ENCODE peak calls at places on chromosomes 11 and 22, in five cellular contexts. Z is heart right ventricle, F is aorta, X is stomach, J is cardiac muscle cell. S is an unnamed sample. For H3K4me1, the result is how much of the 10 kb centered on the place peaks cover.

GRCh38 chr11:11211888-11212287 is 141.2 kb downstream of the CSNK2A3 start:
- DNase-seq in X (no peak), Z (no peak), J (no peak), F (no peak), S (no peak)

GRCh38 chr11:35043933-35044332 is 95.0 kb upstream of the CD44 start:
- DNase-seq in F (no peak), X (no peak), J (no peak), Z (peak), S (no peak)

GRCh38 chr11:45925550-45925949 is 3.1 kb downstream of the LARGE2 start:
- DNase-seq in F (no peak), X (no peak), J (no peak), Z (no peak), S (no peak)

GRCh38 chr22:37387793-37388192 is 39.5 kb downstream of the ELFN2 start:
- DNase-seq in Z (no peak), X (no peak), J (no peak), F (no peak), S (no peak)

GRCh38 chr22:35319244-35319985 is 19.7 kb downstream of the TOM1 start:
- DNase-seq in Z (no peak), X (no peak), F (peak), J (no peak), S (no peak)

GRCh38 chr22:30036656-30037055 is 43.6 kb upstream of the HORMAD2 start:
- DNase-seq in J (no peak), X (no peak), F (no peak), Z (no peak), S (no peak)

GRCh38 chr11:77422690-77423089 is 51.2 kb downstream of the PAK1 start:
- DNase-seq in X (no peak), J (no peak), F (no peak), Z (no peak), S (no peak)

GRCh38 chr11:123166095-123166559 is 28.9 kb downstream of the CLMP start:
- DNase-seq in X (no peak), J (peak), F (no peak), Z (peak), S (peak)

GRCh38 chr11:20363500-20364411 is at the start of gene HTATIP2:
- DNase-seq in J (peak), X (peak), F (peak), Z (peak), S (peak)

GRCh38 chr11:91513734-91514133 is 710.9 kb upstream of the FAT3 start:
- DNase-seq in Z (no peak), J (no peak), X (no peak), F (no peak), S (no peak)

GRCh38 chr22:47092896-47093311 is 330.5 kb downstream of the TBC1D22A start:
- DNase-seq in J (peak), F (no peak), X (no peak), Z (no peak), S (no peak)

GRCh38 chr11:116927163-116927772 is 89.8 kb upstream of the APOA1 start:
- DNase-seq in Z (no peak), F (no peak), J (no peak), X (no peak), S (no peak)

GRCh38 chr11:78354741-78355705 is 62.6 kb downstream of the GAB2 start:
- DNase-seq in F (no peak), Z (no peak), J (peak), X (no peak), S (peak)

GRCh38 chr11:61413496-61413895 is 16.3 kb downstream of the CPSF7 start:
- DNase-seq in J (peak), X (no peak), Z (no peak), F (no peak), S (no peak)

GRCh38 chr11:13344818-13345217 is 67.2 kb downstream of the BMAL1 start:
- DNase-seq in X (no peak), F (no peak), J (no peak), Z (no peak), S (no peak)

GRCh38 chr11:12893787-12894672 is 115.1 kb upstream of the RASSF10 start:
- DNase-seq in Z (peak), J (peak), X (peak), F (peak), S (peak)

GRCh38 chr11:78022397-78023396 is at the start of gene KCTD14:
- DNase-seq in F (peak), Z (peak), X (peak), J (peak), S (peak)

GRCh38 chr11:115141715-115142114 is 362.5 kb downstream of the CADM1 start:
- DNase-seq in F (no peak), X (no peak), J (no peak), Z (no peak), S (no peak)

GRCh38 chr22:25666308-25666707 is 75.7 kb upstream of the MYO18B start:
- DNase-seq in Z (peak), F (peak), J (peak), X (no peak), S (peak)

GRCh38 chr22:35591696-35592417 is 25.3 kb downstream of the MB start:
- DNase-seq in X (no peak), J (no peak), F (peak), Z (no peak), S (no peak)

GRCh38 chr22:35540600-35541253 is at the start of gene RASD2:
- DNase-seq in Z (peak), X (no peak), J (peak), F (peak), S (no peak)

GRCh38 chr11:10319691-10320090 is 14.8 kb downstream of the ADM start:
- DNase-seq in X (no peak), Z (no peak), F (no peak), J (no peak), S (no peak)

GRCh38 chr11:9748361-9748970 is 84.6 kb downstream of the SWAP70 start:
- DNase-seq in X (peak), Z (peak), J (peak), F (peak), S (peak)

GRCh38 chr22:42648368-42649260 is 578 bp downstream of the CYB5R3 start:
- DNase-seq in F (peak), X (peak), Z (peak), J (peak), S (peak)

GRCh38 chr11:93396356-93396755 is 65.8 kb downstream of the DEUP1 start:
- DNase-seq in F (no peak), Z (no peak), J (no peak), X (no peak), S (no peak)

GRCh38 chr22:23182289-23183106 is 2.2 kb downstream of the BCR start:
- DNase-seq in F (no peak), X (no peak), Z (no peak), J (no peak), S (no peak)

GRCh38 chr22:26169312-26170111 is at the start of gene SEZ6L:
- DNase-seq in J (no peak), X (no peak), F (no peak), Z (peak), S (no peak)

GRCh38 chr22:17974703-17975372 is 49.5 kb downstream of the MICAL3 start:
- DNase-seq in Z (no peak), X (no peak), J (no peak), F (no peak), S (no peak)

GRCh38 chr11:19820100-19820499 is 107.5 kb downstream of the NAV2 start:
- DNase-seq in X (no peak), J (peak), F (no peak), Z (no peak), S (peak)

GRCh38 chr11:44725016-44725651 is 1.6 kb upstream of the TSPAN18 start:
- DNase-seq in X (no peak), J (no peak), Z (no peak), F (no peak), S (no peak)

GRCh38 chr11:92969293-92969633 is 188 bp upstream of the MTNR1B start:
- DNase-seq in F (no peak), Z (no peak), J (no peak), X (no peak), S (no peak)

GRCh38 chr11:44631831-44632230 is 66.4 kb downstream of the CD82 start:
- DNase-seq in J (no peak), Z (no peak), F (no peak), X (peak), S (peak)

GRCh38 chr11:39346043-39346442 is 2113.4 kb downstream of the LRRC4C start:
- DNase-seq in Z (no peak), J (no peak), X (no peak), F (no peak), S (no peak)

GRCh38 chr22:38412435-38413084 is 42.4 kb downstream of the KCNJ4 start:
- DNase-seq in F (no peak), X (no peak), Z (no peak), J (no peak), S (peak)

GRCh38 chr11:64319421-64319761 is 1.5 kb downstream of the PRDX5 start:
- DNase-seq in J (no peak), Z (no peak), X (no peak), F (no peak), S (no peak)

GRCh38 chr11:12657981-12658380 is 16.2 kb upstream of the TEAD1 start:
- DNase-seq in Z (no peak), J (no peak), F (no peak), X (no peak), S (no peak)

GRCh38 chr11:70908223-70908622 is 344.2 kb downstream of the SHANK2 start:
- DNase-seq in F (no peak), Z (no peak), X (no peak), J (no peak), S (no peak)

GRCh38 chr11:112016088-112016764 is 9.0 kb upstream of the DLAT start:
- DNase-seq in F (no peak), X (no peak), Z (no peak), J (peak), S (no peak)

GRCh38 chr11:128727320-128727719 is 33.4 kb downstream of the FLI1 start:
- DNase-seq in Z (no peak), J (no peak), X (no peak), F (no peak), S (no peak)

GRCh38 chr11:128727811-128728431 is 34.0 kb downstream of the FLI1 start:
- DNase-seq in F (no peak), J (no peak), Z (no peak), X (no peak), S (no peak)

GRCh38 chr11:128724891-128725611 is 31.2 kb downstream of the FLI1 start:
- DNase-seq in F (no peak), X (no peak), J (no peak), Z (no peak), S (no peak)

GRCh38 chr11:128726464-128727139 is 32.7 kb downstream of the FLI1 start:
- DNase-seq in X (no peak), J (no peak), Z (peak), F (peak), S (peak)

DNA sequence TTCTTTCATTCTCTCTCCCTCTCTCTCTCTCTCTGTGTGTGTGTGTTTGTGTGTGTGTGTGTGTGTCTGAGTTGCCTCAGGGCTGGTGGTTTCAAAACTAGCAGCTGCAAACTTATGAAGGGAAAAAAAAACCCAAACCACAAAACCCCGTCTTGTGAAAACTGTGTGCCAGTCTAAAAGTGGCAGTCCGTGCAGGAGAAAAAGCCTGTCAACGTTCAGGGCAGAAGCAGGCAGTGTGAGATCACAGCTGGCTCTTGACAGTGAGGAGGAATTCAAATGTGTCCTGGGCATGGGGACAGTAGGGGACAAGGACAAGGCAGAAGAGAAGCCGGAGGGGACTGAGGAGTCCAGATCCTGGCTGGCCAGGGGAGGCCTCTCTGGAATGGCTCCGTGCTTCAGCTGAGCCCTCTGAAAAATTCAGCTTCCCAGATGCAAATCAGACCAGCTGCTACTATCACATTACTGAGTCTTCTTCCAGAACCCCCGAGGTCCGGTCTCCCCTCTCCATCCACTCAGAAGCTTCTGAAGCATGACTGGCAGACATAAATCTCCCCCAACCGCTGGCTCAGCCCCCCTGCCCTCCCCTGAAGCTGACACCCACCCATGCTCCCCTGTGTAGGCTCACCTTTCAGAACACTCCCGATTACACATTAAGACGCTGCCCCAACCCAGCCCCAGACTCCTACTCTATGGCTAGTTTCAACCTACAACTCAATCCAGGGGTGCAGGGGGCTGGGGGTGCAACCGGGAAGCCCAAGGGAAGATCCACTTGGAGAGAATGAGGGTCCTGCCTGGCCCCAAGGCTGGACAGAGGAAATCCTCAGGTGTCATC is 32.0 kb downstream of the FLI1 start:
- DNase-seq in F (peak), X (no peak), J (peak), Z (peak), S (no peak)
- H3K4me1 ChIP-seq in F (under half), X (under half), J (under half), Z (half or more), S (under half)

GRCh38 chr22:20926243-20926642 is 9.0 kb downstream of the CRKL start:
- DNase-seq in X (no peak), J (no peak), F (no peak), Z (no peak), S (no peak)

GRCh38 chr22:20920881-20921203 is 3.6 kb downstream of the CRKL start:
- DNase-seq in F (no peak), Z (no peak), J (no peak), X (no peak), S (no peak)

GRCh38 chr22:20918663-20919220 is 1.5 kb downstream of the CRKL start:
- DNase-seq in Z (no peak), F (no peak), J (no peak), X (no peak), S (no peak)

GRCh38 chr22:20919718-20920117 is 2.5 kb downstream of the CRKL start:
- DNase-seq in Z (no peak), X (no peak), F (no peak), J (no peak), S (no peak)

GRCh38 chr22:20922141-20922751 is 5.0 kb downstream of the CRKL start:
- DNase-seq in Z (no peak), F (no peak), J (no peak), X (no peak), S (no peak)
- H3K4me3 ChIP-seq in Z (no peak), F (no peak), J (no peak), X (no peak), S (no peak)

GRCh38 chr11:119111361-119111925 is 4.3 kb downstream of the C2CD2L start:
- DNase-seq in X (no peak), J (no peak), Z (no peak), F (peak), S (no peak)
- H3K4me1 ChIP-seq in X (under half), J (under half), Z (under half), F (under half), S (under half)

GRCh38 chr11:125483592-125483991 is 12.5 kb downstream of the FEZ1 start:
- DNase-seq in J (no peak), X (no peak), F (no peak), Z (no peak), S (no peak)
- H3K4me3 ChIP-seq in J (no peak), X (no peak), F (no peak), Z (no peak), S (no peak)

GRCh38 chr11:68196219-68196618 is 16.9 kb downstream of the KMT5B start:
- DNase-seq in F (no peak), X (no peak), J (no peak), Z (no peak), S (no peak)

GRCh38 chr11:68202165-68202564 is 10.9 kb downstream of the KMT5B start:
- DNase-seq in J (no peak), F (no peak), Z (no peak), X (no peak), S (no peak)

GRCh38 chr11:68194675-68195294 is 18.3 kb downstream of the KMT5B start:
- DNase-seq in X (no peak), Z (no peak), F (no peak), J (no peak), S (no peak)

GRCh38 chr11:68200639-68201038 is 12.5 kb downstream of the KMT5B start:
- DNase-seq in X (no peak), Z (no peak), F (no peak), J (peak), S (no peak)

GRCh38 chr11:68199295-68199987 is 13.7 kb downstream of the KMT5B start:
- DNase-seq in J (no peak), F (no peak), Z (no peak), X (no peak), S (no peak)
- H3K4me1 ChIP-seq in J (under half), F (under half), Z (under half), X (under half), S (under half)

GRCh38 chr11:43576834-43577521 is 103.6 kb upstream of the HSD17B12 start:
- DNase-seq in X (peak), J (peak), F (peak), Z (peak), S (no peak)
- H3K4me3 ChIP-seq in X (no peak), J (peak), F (no peak), Z (peak), S (no peak)

GRCh38 chr11:131664246-131664645 is 293.8 kb downstream of the NTM start:
- DNase-seq in Z (no peak), F (no peak), J (no peak), X (no peak), S (no peak)
- H3K4me1 ChIP-seq in Z (under half), F (under half), J (under half), X (under half), S (under half)

GRCh38 chr11:73995247-73995646 is 12.6 kb upstream of the UCP2 start:
- DNase-seq in J (no peak), Z (no peak), F (no peak), X (no peak), S (no peak)

GRCh38 chr11:73996161-73996747 is 12.6 kb downstream of the UCP3 start:
- DNase-seq in Z (no peak), F (peak), J (no peak), X (no peak), S (no peak)

GRCh38 chr11:73997120-73997772 is 11.6 kb downstream of the UCP3 start:
- DNase-seq in Z (no peak), X (no peak), F (peak), J (no peak), S (no peak)

GRCh38 chr11:73998846-73999575 is 9.9 kb downstream of the UCP3 start:
- DNase-seq in X (no peak), F (no peak), Z (no peak), J (no peak), S (no peak)

DNA sequence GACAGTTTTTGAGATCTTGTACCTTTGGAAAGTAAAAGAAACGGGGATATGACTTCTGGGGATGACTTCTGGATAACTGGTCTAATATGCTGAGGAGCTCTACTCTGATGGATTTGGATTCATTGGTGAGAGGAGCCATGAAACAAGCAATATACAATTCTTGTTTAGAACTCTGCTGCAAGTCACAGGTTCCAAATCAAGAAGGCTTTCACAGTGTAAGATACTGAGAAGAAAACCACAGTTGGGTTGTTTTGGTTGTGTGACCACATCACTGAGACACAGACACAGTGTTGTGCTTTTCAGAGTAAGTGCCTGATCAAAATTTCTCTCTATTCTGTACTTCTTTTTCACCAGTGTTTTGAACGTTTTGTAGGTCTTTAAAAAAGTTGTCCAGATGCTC is 13.1 kb upstream of the UCP2 start:
- DNase-seq in F (no peak), J (no peak), X (no peak), Z (no peak), S (no peak)
- H3K4me3 ChIP-seq in F (no peak), J (no peak), X (no peak), Z (no peak), S (no peak)

DNA sequence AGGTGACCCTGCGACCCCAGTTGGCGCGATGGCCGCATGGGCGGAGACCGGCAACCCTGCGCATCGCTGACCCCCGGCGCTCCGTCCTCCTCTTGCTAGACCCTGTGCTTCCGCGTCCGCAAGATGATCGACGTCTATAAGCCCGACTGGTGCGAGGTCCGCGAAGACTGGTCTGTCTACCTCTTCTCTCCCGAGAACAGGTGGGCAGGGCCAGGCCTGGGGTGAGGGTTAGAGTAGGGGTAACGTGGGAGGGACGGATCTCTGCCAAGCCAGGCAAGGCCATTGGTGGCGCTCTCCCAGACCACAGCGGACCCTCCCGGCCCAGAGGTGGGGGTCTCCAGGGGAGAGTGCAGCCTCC is 92.1 kb downstream of the CACNA1I start:
- DNase-seq in X (no peak), Z (no peak), F (no peak), J (no peak), S (no peak)
- H3K4me1 ChIP-seq in X (under half), Z (under half), F (under half), J (under half), S (under half)